ENCODE peak calls at places on chromosomes 13 and 19, in seven cellular contexts. A is fibroblast of the conjunctiva, M is heart right ventricle, L is psoas muscle, Y is Daoy, Z is right lobe of liver, U is D341Med. J is an unnamed sample.

GRCh38 chr13:76216729-76217128 is 580.6 kb downstream of the LMO7 start:
- DNase-seq in Z (no peak), Y (no peak), L (no peak), U (no peak), A (no peak), M (no peak), J (no peak)

GRCh38 chr19:2780284-2780683 is 2.8 kb downstream of the SGTA start:
- DNase-seq in Y (no peak), Z (no peak), A (no peak), L (no peak), U (no peak), M (no peak), J (no peak)

GRCh38 chr13:29593605-29594297 is 1.7 kb downstream of the SLC7A1 start:
- DNase-seq in M (no peak), A (no peak), L (no peak), Y (no peak), U (no peak), Z (no peak), J (no peak)

GRCh38 chr19:1261863-1262686 is 7.1 kb upstream of the CIRBP start:
- DNase-seq in M (peak; percentile 67), L (peak; percentile 87), Z (peak; percentile 98), Y (peak; percentile 73), U (no peak), A (no peak), J (peak; percentile 41)

GRCh38 chr13:49435992-49436391 is 7.9 kb downstream of the CAB39L start:
- DNase-seq in Y (no peak), U (no peak), Z (no peak), M (no peak), A (peak; percentile 31), L (no peak), J (no peak)

GRCh38 chr19:8367327-8368001 is 3.5 kb downstream of the ANGPTL4 start:
- DNase-seq in Z (peak; percentile 94), M (peak; percentile 91), Y (peak; percentile 99), L (peak; percentile 96), U (peak; percentile 60), A (peak; percentile 95), J (peak; percentile 86)

GRCh38 chr13:79246575-79246949 is 159.5 kb downstream of the RBM26 start:
- DNase-seq in L (no peak), A (no peak), U (no peak), Z (no peak), M (no peak), Y (no peak), J (no peak)

GRCh38 chr19:45047188-45047797 is 8.4 kb downstream of the CLASRP start:
- DNase-seq in Y (no peak), L (no peak), M (no peak), A (no peak), U (no peak), Z (no peak), J (peak; percentile 22)

GRCh38 chr13:27830010-27830409 is 37.7 kb downstream of the GSX1 start:
- DNase-seq in Y (peak; percentile 48), Z (peak; percentile 77), U (peak; percentile 90), L (peak; percentile 58), A (no peak), M (peak; percentile 48), J (no peak)

GRCh38 chr19:51439021-51439465 is 19.2 kb downstream of the SIGLEC8 start:
- DNase-seq in A (no peak), L (no peak), U (no peak), M (no peak), Y (no peak), Z (no peak), J (no peak)

GRCh38 chr19:4454621-4454951 is 3.0 kb downstream of the UBXN6 start:
- DNase-seq in L (no peak), U (no peak), M (no peak), Z (no peak), Y (no peak), A (no peak), J (no peak)

GRCh38 chr19:40530091-40530901 is 46.4 kb upstream of the SHKBP1 start:
- DNase-seq in Y (peak; percentile 40), L (no peak), M (peak; percentile 32), A (no peak), U (peak; percentile 89), Z (no peak), J (no peak)

GRCh38 chr13:45257638-45258338 is 56.9 kb upstream of the KCTD4 start:
- DNase-seq in Y (no peak), Z (no peak), U (no peak), L (no peak), A (no peak), M (no peak), J (no peak)

GRCh38 chr13:73602295-73602694 is 531.9 kb downstream of the KLF12 start:
- DNase-seq in Z (no peak), U (peak; percentile 57), M (no peak), A (no peak), Y (peak; percentile 43), L (no peak), J (no peak)

J was measured in pons.